ENCODE peak calls at places on chromosomes 4 and X, in eight cellular contexts. N is glutamatergic neuron, Y is HL-60, A is IMR-90, C is colonic mucosa, O is fibroblast of mammary gland, M is astrocyte of the spinal cord, X is fibroblast of lung. P is an unnamed sample.
A peak's percentile ranks its signal among the peaks of the same experiment; 100 is the strongest.

GRCh38 chr4:89290727-89291126 is 16.9 kb downstream of the GPRIN3 start:
- DNase-seq in N (no peak), Y (no peak), A (no peak), C (no peak), O (peak; percentile 10), M (no peak), X (no peak), P (no peak)

GRCh38 chrX:150844016-150844415 is 54.5 kb downstream of the CD99L2 start:
- DNase-seq in N (no peak), Y (no peak), A (no peak), C (no peak), O (no peak), M (no peak), X (peak; percentile 33), P (no peak)

GRCh38 chrX:129795584-129795983 is 15.8 kb downstream of the SASH3 start:
- DNase-seq in N (no peak), Y (no peak), A (no peak), C (no peak), O (no peak), M (no peak), X (no peak), P (no peak)

GRCh38 chr4:146278986-146279385 is 64.6 kb downstream of the REELD1 start:
- DNase-seq in N (no peak), Y (no peak), A (no peak), C (no peak), O (peak; percentile 12), M (no peak), X (no peak), P (no peak)

GRCh38 chr4:154234576-154234975 is 257.0 kb downstream of the DCHS2 start:
- DNase-seq in N (no peak), Y (no peak), A (no peak), C (no peak), O (no peak), M (no peak), X (no peak), P (no peak)

GRCh38 chrX:63913719-63914118 is 128.7 kb upstream of the ARHGEF9 start:
- DNase-seq in N (no peak), Y (no peak), A (no peak), C (no peak), O (no peak), M (no peak), X (no peak), P (no peak)

GRCh38 chr4:116866116-116866515 is 219.3 kb downstream of the TRAM1L1 start:
- DNase-seq in N (no peak), Y (no peak), A (no peak), C (no peak), O (no peak), M (peak; percentile 28), X (peak; percentile 65), P (no peak)

GRCh38 chr4:189090174-189090814 is 850.4 kb upstream of the FRG1 start:
- DNase-seq in N (peak; percentile 22), Y (no peak), A (peak; percentile 45), C (no peak), O (peak; percentile 28), M (no peak), X (no peak), P (no peak)

GRCh38 chr4:5165419-5166369 is 114.4 kb downstream of the STK32B start:
- DNase-seq in N (peak; percentile 42), Y (no peak), A (peak; percentile 64), C (no peak), O (no peak), M (peak; percentile 62), X (peak; percentile 80), P (peak; percentile 42)

GRCh38 chrX:66731398-66731797 is 92.5 kb upstream of the EDA2R start:
- DNase-seq in N (no peak), Y (peak; percentile 4), A (peak; percentile 33), C (no peak), O (peak; percentile 68), M (peak; percentile 24), X (peak; percentile 20), P (peak; percentile 9)

GRCh38 chrX:19046343-19047215 is 62.7 kb upstream of the PHKA2 start:
- DNase-seq in N (no peak), Y (no peak), A (peak; percentile 71), C (no peak), O (peak; percentile 68), M (peak; percentile 35), X (peak; percentile 56), P (no peak)

GRCh38 chrX:21940356-21940829 is at the start of gene SMS:
- DNase-seq in N (peak; percentile 67), Y (no peak), A (peak; percentile 75), C (peak; percentile 74), O (peak; percentile 74), M (peak; percentile 77), X (peak; percentile 75), P (peak; percentile 66)

GRCh38 chr4:150176559-150176958 is 98.3 kb downstream of the DCLK2 start:
- DNase-seq in N (no peak), Y (no peak), A (peak; percentile 55), C (no peak), O (peak; percentile 51), M (peak; percentile 42), X (peak; percentile 87), P (no peak)

DNA sequence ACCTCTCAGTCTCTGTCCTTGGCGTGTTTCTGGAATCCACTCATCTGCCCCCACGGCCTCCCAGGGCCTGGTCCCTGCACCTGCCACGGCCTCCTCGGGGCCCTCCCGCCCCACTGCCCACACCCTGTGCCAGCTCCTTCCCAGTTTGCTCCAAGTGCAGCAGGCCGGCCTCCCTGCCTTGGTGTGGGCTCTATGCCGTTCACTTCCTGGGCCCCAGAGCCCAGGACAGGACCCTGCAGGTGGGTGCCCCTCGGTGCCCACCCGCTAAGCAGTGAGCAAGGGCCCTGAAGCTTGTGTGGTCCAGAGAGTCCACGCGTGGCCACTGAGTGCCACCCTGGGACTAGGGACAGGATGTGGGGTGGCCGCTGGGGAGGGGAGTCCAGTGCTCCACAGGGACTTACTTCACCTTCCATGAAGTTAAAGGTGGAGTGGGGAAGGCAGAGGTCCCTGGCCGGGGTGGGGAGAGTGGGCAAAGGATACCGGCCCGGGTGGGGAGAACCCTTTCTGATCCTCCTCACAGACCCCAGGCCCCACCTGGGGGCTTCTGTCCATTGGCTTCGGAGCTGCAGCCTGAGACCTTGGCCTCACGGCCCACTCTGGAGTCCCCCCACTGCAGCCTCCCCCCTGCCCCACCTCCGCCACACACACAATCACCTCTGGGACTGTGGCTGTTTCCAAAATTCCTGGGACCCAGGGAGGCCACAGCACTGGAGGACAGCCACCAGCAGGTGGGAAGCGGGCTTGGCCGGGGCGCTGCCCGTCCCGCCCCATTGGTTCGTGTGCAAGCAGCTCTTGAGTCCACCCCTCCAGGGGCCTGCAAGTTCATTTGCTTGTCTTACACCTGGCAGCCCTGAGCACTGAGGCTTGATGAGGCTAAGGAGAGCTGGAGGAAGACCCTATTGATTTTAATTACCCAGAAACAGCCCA is 60.1 kb upstream of the NKX1-1 start:
- DNase-seq in N (no peak), Y (no peak), A (no peak), C (no peak), O (no peak), M (no peak), X (no peak), P (no peak)
- TF ChIP-seq CTCF in N (no peak), Y (no peak), A (no peak), C (no peak), O (no peak), M (no peak), X (no peak), P (no peak)

DNA sequence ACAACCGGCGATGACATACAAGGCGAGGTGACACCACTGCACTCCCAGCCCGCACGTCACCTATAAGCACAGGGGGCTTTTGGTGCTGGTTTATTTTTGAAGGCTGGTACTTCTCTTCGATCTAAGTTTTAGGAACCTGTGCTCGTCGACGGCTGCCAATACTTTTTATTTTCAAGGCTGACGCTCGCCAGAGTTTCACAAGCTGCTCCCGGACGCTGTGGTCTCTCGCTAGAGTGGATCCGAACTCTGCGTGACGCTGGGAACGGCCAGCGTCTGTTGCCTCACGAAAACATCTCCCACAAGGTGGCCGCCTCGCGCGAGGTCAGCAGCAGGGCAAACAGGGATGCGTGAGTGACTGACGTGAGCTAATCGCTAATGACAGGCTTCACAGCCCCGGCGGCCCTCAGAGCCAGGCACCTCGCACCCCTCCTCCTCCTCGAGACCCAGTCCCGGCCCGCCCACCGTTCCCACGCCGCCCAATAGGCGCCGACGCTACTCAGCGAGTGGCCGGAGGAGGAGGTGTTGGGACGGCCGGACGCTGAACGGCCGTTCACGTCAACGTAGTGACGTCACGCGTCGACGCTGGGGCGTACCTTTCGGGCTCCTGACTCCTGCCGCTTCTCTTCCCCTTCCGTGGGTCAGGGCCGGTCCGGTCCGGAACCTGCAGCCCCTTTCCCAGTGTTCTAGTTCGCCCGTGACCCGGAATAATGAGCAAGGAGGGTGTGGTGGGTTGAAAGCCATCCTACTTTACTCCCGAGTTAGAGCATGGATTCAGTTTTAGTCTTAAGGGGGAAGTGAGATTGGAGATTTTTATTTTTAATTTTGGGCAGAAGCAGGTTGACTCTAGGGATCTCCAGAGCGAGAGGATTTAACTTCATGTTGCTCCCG is at the start of gene CLCN3:
- DNase-seq in N (peak; percentile 98), Y (peak; percentile 88), A (peak; percentile 94), C (peak; percentile 99), O (peak; percentile 96), M (peak; percentile 98), X (peak; percentile 95), P (peak; percentile 98)
- TF ChIP-seq CTCF in N (no peak), Y (no peak), A (peak; percentile 18), C (no peak), O (no peak), M (peak; percentile 4), X (no peak), P (peak; percentile 14)

DNA sequence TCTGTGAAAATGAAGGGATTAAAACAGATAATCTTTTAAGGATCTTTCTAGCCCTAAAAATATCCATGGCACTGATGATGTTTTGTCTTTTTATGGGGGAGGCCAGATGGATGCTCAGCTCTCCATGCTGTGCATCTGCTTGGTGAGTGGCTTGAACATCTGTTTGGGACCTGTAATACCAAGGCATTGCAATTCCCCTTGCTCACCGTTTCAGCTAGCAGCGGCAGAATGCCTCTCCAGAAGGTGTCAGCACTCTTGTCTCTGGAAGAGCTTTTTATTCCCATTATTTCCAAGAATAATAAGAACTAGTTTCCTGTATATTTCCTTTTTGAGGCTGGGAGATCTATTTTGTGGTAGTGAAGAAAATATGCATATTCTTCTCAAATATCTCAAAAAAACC is 151.9 kb upstream of the ANK2 start:
- DNase-seq in N (peak; percentile 69), Y (no peak), A (no peak), C (no peak), O (no peak), M (no peak), X (no peak), P (peak; percentile 6)
- TF ChIP-seq CTCF in N (no peak), Y (no peak), A (no peak), C (no peak), O (no peak), M (no peak), X (no peak), P (no peak)

GRCh38 chr4:10461850-10462400 is 4.7 kb upstream of the ZNF518B start:
- DNase-seq in N (no peak), Y (no peak), A (no peak), C (no peak), O (no peak), M (no peak), X (no peak), P (no peak)
- TF ChIP-seq CTCF in N (no peak), Y (no peak), A (no peak), C (no peak), O (no peak), M (no peak), X (no peak), P (no peak)

GRCh38 chr4:114208747-114209146 is 229.3 kb upstream of the ARSJ start:
- DNase-seq in N (no peak), Y (no peak), A (peak; percentile 46), C (no peak), O (peak; percentile 21), M (peak; percentile 6), X (peak; percentile 49), P (no peak)
- TF ChIP-seq CTCF in N (no peak), Y (no peak), A (peak; percentile 27), C (no peak), O (no peak), M (no peak), X (no peak), P (no peak)